ENCODE peak calls at places on chromosome 3, in four cellular contexts. C is bronchial epithelial cell, S is Peyer's patch, Y is Calu3. I is an unnamed sample.

GRCh38 chr3:160084998-160085397 is 96.4 kb downstream of the IL12A start:
- DNase-seq in C (peak; percentile 84), S (no peak), Y (no peak), I (no peak)

GRCh38 chr3:118641608-118642007 is 393.0 kb downstream of the IGSF11 start:
- DNase-seq in Y (peak; percentile 11), C (peak; percentile 30), S (no peak), I (no peak)

GRCh38 chr3:142498397-142499180 is 50.8 kb upstream of the XRN1 start:
- DNase-seq in C (no peak), S (no peak), Y (no peak), I (no peak)

GRCh38 chr3:132535575-132536441 is 61.3 kb upstream of the ACKR4 start:
- DNase-seq in Y (peak; percentile 73), C (peak; percentile 68), S (peak; percentile 85), I (peak; percentile 70)

GRCh38 chr3:81218023-81218422 is 543.4 kb downstream of the GBE1 start:
- DNase-seq in S (no peak), Y (peak; percentile 41), C (peak; percentile 35), I (peak; percentile 34)

GRCh38 chr3:120699333-120699732 is 17.3 kb upstream of the HGD start:
- DNase-seq in S (no peak), C (no peak), Y (no peak), I (no peak)

GRCh38 chr3:72482589-72483249 is 365.5 kb downstream of the SHQ1 start:
- DNase-seq in C (peak; percentile 74), S (peak; percentile 80), Y (peak; percentile 48), I (peak; percentile 87)

GRCh38 chr3:116423365-116423764 is 21.9 kb downstream of the LSAMP start:
- DNase-seq in Y (no peak), S (no peak), C (no peak), I (no peak)

GRCh38 chr3:139732729-139733128 is 55.0 kb upstream of the NMNAT3 start:
- DNase-seq in Y (no peak), S (no peak), C (peak; percentile 40), I (peak; percentile 11)

GRCh38 chr3:43769471-43770425 is 79.0 kb downstream of the ABHD5 start:
- DNase-seq in S (peak; percentile 97), C (peak; percentile 94), Y (peak; percentile 98), I (peak; percentile 98)

GRCh38 chr3:19866751-19867347 is 67.2 kb downstream of the EFHB start:
- DNase-seq in Y (peak; percentile 66), S (peak; percentile 69), C (peak; percentile 61), I (peak; percentile 75)

GRCh38 chr3:63912768-63913588 is 795 bp upstream of the SCAANT1 start:
- DNase-seq in C (peak; percentile 47), S (peak; percentile 87), Y (peak; percentile 60), I (peak; percentile 46)

GRCh38 chr3:98770261-98771039 is 7.3 kb downstream of the ST3GAL6 start:
- DNase-seq in C (no peak), Y (no peak), S (no peak), I (no peak)

GRCh38 chr3:137304313-137305056 is 346.7 kb downstream of the IL20RB start:
- DNase-seq in S (no peak), C (no peak), Y (no peak), I (peak; percentile 1)

GRCh38 chr3:180947761-180948390 is 35.4 kb downstream of the FXR1 start:
- DNase-seq in C (no peak), Y (no peak), S (no peak), I (no peak)

GRCh38 chr3:30720586-30721313 is 114.3 kb downstream of the TGFBR2 start:
- DNase-seq in Y (peak; percentile 8), C (peak; percentile 96), S (no peak), I (peak; percentile 55)

GRCh38 chr3:12454076-12454807 is 30.0 kb upstream of the TSEN2 start:
- DNase-seq in S (peak; percentile 43), Y (no peak), C (peak; percentile 71), I (peak; percentile 27)

GRCh38 chr3:45137656-45138181 is 8.5 kb downstream of the CDCP1 start:
- DNase-seq in Y (peak; percentile 38), S (no peak), C (peak; percentile 60), I (no peak)
- TF ChIP-seq CTCF in Y (no peak), S (no peak), C (no peak), I (no peak)

GRCh38 chr3:187051724-187052364 is 87.5 kb downstream of the RPL39L start:
- DNase-seq in Y (no peak), S (no peak), C (no peak), I (peak; percentile 68)
- TF ChIP-seq CTCF in Y (no peak), S (no peak), C (no peak), I (no peak)

GRCh38 chr3:15465876-15466585 is 38.6 kb downstream of the EAF1 start:
- DNase-seq in C (no peak), Y (no peak), S (no peak), I (no peak)
- TF ChIP-seq CTCF in C (no peak), Y (no peak), S (no peak), I (no peak)

GRCh38 chr3:40456940-40457823 is at the start of gene RPL14:
- DNase-seq in S (peak; percentile 98), C (peak; percentile 90), Y (peak; percentile 91), I (peak; percentile 96)
- TF ChIP-seq CTCF in S (no peak), C (no peak), Y (no peak), I (no peak)

GRCh38 chr3:156449712-156450574 is 105.0 kb downstream of the SSR3 start:
- DNase-seq in S (no peak), Y (peak; percentile 39), C (peak; percentile 57), I (peak; percentile 48)
- TF ChIP-seq CTCF in S (no peak), Y (peak; percentile 61), C (peak; percentile 70), I (peak; percentile 49)

GRCh38 chr3:197961582-197961945 is 1.5 kb downstream of the LMLN start:
- DNase-seq in Y (no peak), S (no peak), C (no peak), I (no peak)
- TF ChIP-seq CTCF in Y (no peak), S (no peak), C (no peak), I (no peak)

DNA sequence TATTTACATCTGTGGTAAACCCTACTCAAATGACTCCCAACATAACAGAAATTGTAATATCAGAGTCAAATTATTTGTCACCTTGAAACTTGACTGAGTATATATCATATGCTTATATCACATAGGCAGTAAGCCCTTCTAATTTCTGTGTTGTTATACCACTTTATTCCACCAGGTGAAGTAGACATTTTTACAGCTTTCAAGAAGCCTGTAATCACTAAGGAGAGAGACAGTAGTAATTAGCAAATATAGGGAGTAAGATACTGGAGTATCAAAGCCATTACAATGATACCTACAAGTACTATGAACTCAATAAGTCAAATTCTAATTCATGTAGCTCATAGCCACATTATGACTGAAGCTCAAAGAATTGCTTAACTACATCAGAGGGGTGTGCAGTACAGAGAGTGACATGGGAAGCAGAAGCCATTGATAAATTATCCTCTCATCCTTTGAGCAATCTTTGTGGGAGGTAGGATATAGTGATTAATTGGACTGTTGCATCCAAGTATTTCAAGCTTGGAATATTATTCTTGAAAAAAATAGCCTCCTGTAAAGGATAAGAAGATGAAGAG is 1005.8 kb downstream of the ZPLD1 start:
- DNase-seq in Y (no peak), C (peak; percentile 42), S (no peak), I (peak; percentile 29)
- TF ChIP-seq CTCF in Y (peak; percentile 23), C (no peak), S (peak; percentile 32), I (peak; percentile 9)

DNA sequence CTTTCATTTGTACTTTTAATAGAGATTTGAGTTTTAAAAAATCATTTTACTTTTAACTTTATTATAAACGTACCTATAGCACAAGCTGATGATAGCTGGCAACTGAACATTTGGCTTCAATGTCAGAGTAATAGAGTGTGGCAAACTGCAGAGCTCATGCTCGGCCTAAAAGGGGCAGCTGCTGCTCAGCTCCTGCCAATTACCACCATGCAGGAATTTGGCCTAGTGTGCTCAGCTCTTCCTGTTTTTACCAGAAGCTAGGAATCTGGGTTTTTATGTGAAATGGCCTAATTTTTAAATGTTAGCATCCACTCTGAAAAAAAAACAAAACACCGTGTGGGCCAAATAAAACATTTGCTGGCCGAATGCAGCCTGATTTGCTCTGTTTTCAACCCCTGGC is 1.8 kb downstream of the IFT122 start:
- DNase-seq in S (no peak), Y (no peak), C (no peak), I (peak; percentile 22)
- TF ChIP-seq CTCF in S (no peak), Y (no peak), C (no peak), I (no peak)

DNA sequence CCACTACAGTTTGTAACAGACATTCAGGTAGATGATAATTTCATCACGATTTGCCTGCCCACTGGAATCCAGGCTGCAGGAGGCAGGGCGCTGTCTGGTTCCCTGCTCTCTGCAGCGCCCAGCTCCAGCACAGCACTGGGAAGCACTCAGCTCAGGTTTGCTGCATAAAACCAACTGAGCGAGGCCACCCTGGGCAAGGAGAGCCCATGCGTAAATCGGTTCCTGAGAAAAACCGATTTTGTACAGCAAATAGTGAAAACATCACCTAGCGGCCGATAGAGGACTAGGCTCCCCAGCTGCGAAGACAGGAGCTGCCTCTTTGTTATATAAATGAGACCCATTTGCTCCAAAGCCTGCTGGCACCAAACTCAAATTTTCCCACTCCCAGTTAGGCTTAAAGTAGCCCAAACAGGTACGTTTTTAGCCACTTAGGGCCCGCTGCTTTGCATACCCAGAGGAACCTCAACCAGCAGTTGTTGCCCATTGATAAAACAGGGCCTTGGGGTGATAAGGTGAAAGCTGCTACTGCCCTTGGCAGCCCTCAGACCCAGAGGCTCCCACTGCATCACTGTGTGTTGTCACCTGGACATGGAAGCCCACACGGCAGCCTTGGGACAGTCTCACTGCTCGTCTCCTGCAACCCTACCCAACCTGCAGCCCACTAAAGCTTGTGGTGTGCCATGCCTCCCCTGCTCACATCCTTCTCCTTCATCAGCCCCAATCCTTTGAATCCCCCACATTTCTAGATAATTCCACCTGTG is 47.5 kb downstream of the ALDH1L1 start:
- DNase-seq in S (peak; percentile 26), C (no peak), Y (no peak), I (no peak)
- TF ChIP-seq CTCF in S (no peak), C (peak; percentile 28), Y (no peak), I (no peak)

DNA sequence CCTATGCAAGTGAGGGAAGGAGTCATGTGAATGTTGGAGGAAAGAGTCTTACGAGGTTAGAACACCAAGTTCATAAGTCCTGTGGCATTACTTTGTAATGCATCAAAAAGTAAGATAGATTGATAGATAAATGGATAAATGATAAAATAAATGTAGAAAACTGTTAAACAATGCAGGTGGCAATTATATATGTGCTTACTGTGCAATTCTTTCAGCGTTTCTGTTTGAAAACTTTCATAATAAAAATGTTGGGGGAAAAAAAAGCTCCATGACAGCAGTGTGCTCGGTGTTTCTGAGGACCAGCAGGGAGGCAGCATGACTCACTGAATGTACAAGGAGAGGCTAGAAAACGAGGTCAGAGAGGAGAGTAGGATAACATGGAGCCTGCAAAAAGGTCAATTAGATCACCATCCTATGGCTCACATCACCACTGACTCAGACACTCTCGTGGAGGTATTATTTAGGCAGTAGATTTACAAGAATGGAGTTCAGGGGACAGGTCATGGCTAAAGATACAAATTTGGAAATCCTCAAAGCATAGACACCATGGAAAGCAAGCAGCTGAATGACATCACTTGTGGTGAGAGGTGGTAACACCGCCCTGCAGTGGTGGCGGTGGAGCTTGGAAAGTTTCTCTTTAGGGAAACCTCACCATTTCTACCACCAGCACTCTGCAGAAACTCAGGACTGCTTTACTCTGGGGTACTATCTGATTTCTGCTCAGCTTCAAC is 219.8 kb downstream of the CTNNB1 start:
- DNase-seq in C (peak; percentile 70), S (no peak), Y (no peak), I (peak; percentile 65)
- TF ChIP-seq CTCF in C (no peak), S (no peak), Y (no peak), I (no peak)